ENCODE peak calls at places on chromosome 16, in six cellular contexts. One of them, this sample, is unnamed.
A peak's percentile ranks its signal among the peaks of the same experiment; 100 is the strongest.

GRCh38 chr16:80594756-80595155 is 54.0 kb downstream of the DYNLRB2 start:
- DNase-seq in psoas muscle: no peak
- DNase-seq in upper lobe of right lung: no peak
- DNase-seq in adrenal gland: no peak
- DNase-seq in prostate gland: no peak
- DNase-seq in body of pancreas: no peak
- DNase-seq in this sample: no peak

GRCh38 chr16:19135896-19136438 is 22.2 kb downstream of the ITPRIPL2 start:
- DNase-seq in adrenal gland: no peak
- DNase-seq in psoas muscle: no peak
- DNase-seq in upper lobe of right lung: no peak
- DNase-seq in prostate gland: peak; percentile 69
- DNase-seq in body of pancreas: no peak
- DNase-seq in this sample: no peak

GRCh38 chr16:56506941-56507340 is 12.9 kb downstream of the BBS2 start:
- DNase-seq in upper lobe of right lung: no peak
- DNase-seq in adrenal gland: no peak
- DNase-seq in body of pancreas: no peak
- DNase-seq in prostate gland: no peak
- DNase-seq in psoas muscle: no peak
- DNase-seq in this sample: no peak

GRCh38 chr16:1871974-1872635 is at the start of gene MEIOB:
- DNase-seq in psoas muscle: peak; percentile 35
- DNase-seq in adrenal gland: peak; percentile 41
- DNase-seq in upper lobe of right lung: peak; percentile 70
- DNase-seq in body of pancreas: peak; percentile 42
- DNase-seq in prostate gland: no peak
- DNase-seq in this sample: no peak

GRCh38 chr16:87723224-87723619 is 42.6 kb downstream of the KLHDC4 start:
- DNase-seq in prostate gland: no peak
- DNase-seq in psoas muscle: peak; percentile 51
- DNase-seq in adrenal gland: peak; percentile 94
- DNase-seq in upper lobe of right lung: peak; percentile 72
- DNase-seq in body of pancreas: peak; percentile 63
- DNase-seq in this sample: no peak

GRCh38 chr16:56848056-56848936 is 16.7 kb upstream of the SLC12A3 start:
- DNase-seq in upper lobe of right lung: peak; percentile 62
- DNase-seq in adrenal gland: peak; percentile 78
- DNase-seq in prostate gland: no peak
- DNase-seq in psoas muscle: peak; percentile 35
- DNase-seq in body of pancreas: peak; percentile 56
- DNase-seq in this sample: peak; percentile 37

GRCh38 chr16:66131895-66132294 is 234.6 kb upstream of the CDH5 start:
- DNase-seq in body of pancreas: no peak
- DNase-seq in psoas muscle: no peak
- DNase-seq in prostate gland: no peak
- DNase-seq in adrenal gland: no peak
- DNase-seq in upper lobe of right lung: no peak
- DNase-seq in this sample: no peak

GRCh38 chr16:17368951-17369350 is 101.8 kb downstream of the XYLT1 start:
- DNase-seq in adrenal gland: no peak
- DNase-seq in upper lobe of right lung: no peak
- DNase-seq in psoas muscle: no peak
- DNase-seq in body of pancreas: no peak
- DNase-seq in prostate gland: no peak
- DNase-seq in this sample: no peak

GRCh38 chr16:10594312-10594950 is 14.0 kb upstream of the EMP2 start:
- DNase-seq in adrenal gland: no peak
- DNase-seq in prostate gland: peak; percentile 89
- DNase-seq in psoas muscle: no peak
- DNase-seq in body of pancreas: no peak
- DNase-seq in upper lobe of right lung: peak; percentile 83
- DNase-seq in this sample: peak; percentile 70

GRCh38 chr16:65178151-65178550 is 56.3 kb upstream of the CDH11 start:
- DNase-seq in psoas muscle: no peak
- DNase-seq in upper lobe of right lung: no peak
- DNase-seq in adrenal gland: no peak
- DNase-seq in prostate gland: no peak
- DNase-seq in body of pancreas: no peak
- DNase-seq in this sample: no peak

GRCh38 chr16:71367243-71367976 is 8.9 kb downstream of the CALB2 start:
- DNase-seq in body of pancreas: peak; percentile 33
- DNase-seq in psoas muscle: peak; percentile 27
- DNase-seq in upper lobe of right lung: peak; percentile 68
- DNase-seq in prostate gland: no peak
- DNase-seq in adrenal gland: peak; percentile 72
- DNase-seq in this sample: no peak

GRCh38 chr16:80273635-80274538 is 266.9 kb upstream of the DYNLRB2 start:
- DNase-seq in psoas muscle: no peak
- DNase-seq in body of pancreas: no peak
- DNase-seq in prostate gland: no peak
- DNase-seq in upper lobe of right lung: no peak
- DNase-seq in adrenal gland: no peak
- DNase-seq in this sample: no peak

GRCh38 chr16:88856828-88857727 is at the start of the genes GALNS and TRAPPC2L:
- DNase-seq in upper lobe of right lung: peak; percentile 99
- DNase-seq in prostate gland: peak; percentile 98
- DNase-seq in psoas muscle: peak; percentile 99
- DNase-seq in body of pancreas: peak; percentile 99
- DNase-seq in adrenal gland: peak; percentile 99
- DNase-seq in this sample: peak; percentile 100

GRCh38 chr16:49431591-49432290 is 58.1 kb downstream of the C16orf78 start:
- DNase-seq in prostate gland: no peak
- DNase-seq in upper lobe of right lung: peak; percentile 26
- DNase-seq in psoas muscle: no peak
- DNase-seq in adrenal gland: no peak
- DNase-seq in body of pancreas: no peak
- DNase-seq in this sample: no peak
- H3K27me3 ChIP-seq in prostate gland: no peaks in the 10 kb centered on the region
- H3K27me3 ChIP-seq in upper lobe of right lung: no peaks in the 10 kb centered on the region
- H3K27me3 ChIP-seq in psoas muscle: no peaks in the 10 kb centered on the region
- H3K27me3 ChIP-seq in adrenal gland: no peaks in the 10 kb centered on the region
- H3K27me3 ChIP-seq in body of pancreas: no peaks in the 10 kb centered on the region
- H3K27me3 ChIP-seq in this sample: no peaks in the 10 kb centered on the region

GRCh38 chr16:48395375-48395774 is 10.2 kb upstream of the SIAH1 start:
- DNase-seq in upper lobe of right lung: no peak
- DNase-seq in adrenal gland: no peak
- DNase-seq in body of pancreas: peak; percentile 13
- DNase-seq in psoas muscle: no peak
- DNase-seq in prostate gland: no peak
- DNase-seq in this sample: no peak
- TF ChIP-seq CTCF in upper lobe of right lung: no peak
- TF ChIP-seq CTCF in adrenal gland: no peak
- TF ChIP-seq CTCF in body of pancreas: no peak
- TF ChIP-seq CTCF in psoas muscle: no peak
- TF ChIP-seq CTCF in prostate gland: no peak
- TF ChIP-seq CTCF in this sample: no peak

GRCh38 chr16:28053461-28053860 is 10.1 kb downstream of the GSG1L start:
- DNase-seq in psoas muscle: no peak
- DNase-seq in adrenal gland: no peak
- DNase-seq in prostate gland: no peak
- DNase-seq in upper lobe of right lung: no peak
- DNase-seq in body of pancreas: no peak
- DNase-seq in this sample: no peak

GRCh38 chr16:28052274-28053128 is 11.0 kb downstream of the GSG1L start:
- DNase-seq in adrenal gland: no peak
- DNase-seq in upper lobe of right lung: no peak
- DNase-seq in psoas muscle: no peak
- DNase-seq in body of pancreas: no peak
- DNase-seq in prostate gland: no peak
- DNase-seq in this sample: no peak

GRCh38 chr16:28051486-28051885 is 12.0 kb downstream of the GSG1L start:
- DNase-seq in psoas muscle: no peak
- DNase-seq in body of pancreas: no peak
- DNase-seq in upper lobe of right lung: no peak
- DNase-seq in prostate gland: no peak
- DNase-seq in adrenal gland: no peak
- DNase-seq in this sample: no peak
- H3K27me3 ChIP-seq in psoas muscle: no peaks in the 10 kb centered on the region
- H3K27me3 ChIP-seq in body of pancreas: no peaks in the 10 kb centered on the region
- H3K27me3 ChIP-seq in upper lobe of right lung: peaks cover 16% of the 10 kb centered on the region
- H3K27me3 ChIP-seq in prostate gland: no peaks in the 10 kb centered on the region
- H3K27me3 ChIP-seq in adrenal gland: no peaks in the 10 kb centered on the region
- H3K27me3 ChIP-seq in this sample: peaks cover 16% of the 10 kb centered on the region

DNA sequence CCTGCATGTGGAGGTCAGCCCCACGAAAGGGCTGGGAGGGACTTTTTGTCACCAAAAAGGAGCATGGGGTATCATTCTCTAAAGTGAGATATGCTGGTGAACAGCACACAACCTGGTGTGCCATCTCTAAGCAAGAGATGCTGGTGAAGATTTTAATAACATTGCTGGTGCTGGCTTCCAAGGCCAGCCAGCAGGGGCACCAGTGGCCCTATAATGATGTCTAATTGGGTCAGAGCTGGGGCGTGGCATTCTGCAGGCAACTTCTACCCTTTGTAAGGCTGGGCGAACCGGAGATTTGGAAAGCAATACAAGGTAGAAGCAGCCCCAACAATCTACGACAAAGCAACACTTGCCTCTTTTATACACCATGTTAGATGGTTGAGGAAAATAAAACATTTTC is 16.8 kb downstream of the SDR42E1 start:
- DNase-seq in body of pancreas: no peak
- DNase-seq in adrenal gland: no peak
- DNase-seq in upper lobe of right lung: no peak
- DNase-seq in psoas muscle: no peak
- DNase-seq in prostate gland: no peak
- DNase-seq in this sample: no peak
- TF ChIP-seq CTCF in body of pancreas: no peak
- TF ChIP-seq CTCF in adrenal gland: no peak
- TF ChIP-seq CTCF in upper lobe of right lung: no peak
- TF ChIP-seq CTCF in psoas muscle: no peak
- TF ChIP-seq CTCF in prostate gland: no peak
- TF ChIP-seq CTCF in this sample: no peak

DNA sequence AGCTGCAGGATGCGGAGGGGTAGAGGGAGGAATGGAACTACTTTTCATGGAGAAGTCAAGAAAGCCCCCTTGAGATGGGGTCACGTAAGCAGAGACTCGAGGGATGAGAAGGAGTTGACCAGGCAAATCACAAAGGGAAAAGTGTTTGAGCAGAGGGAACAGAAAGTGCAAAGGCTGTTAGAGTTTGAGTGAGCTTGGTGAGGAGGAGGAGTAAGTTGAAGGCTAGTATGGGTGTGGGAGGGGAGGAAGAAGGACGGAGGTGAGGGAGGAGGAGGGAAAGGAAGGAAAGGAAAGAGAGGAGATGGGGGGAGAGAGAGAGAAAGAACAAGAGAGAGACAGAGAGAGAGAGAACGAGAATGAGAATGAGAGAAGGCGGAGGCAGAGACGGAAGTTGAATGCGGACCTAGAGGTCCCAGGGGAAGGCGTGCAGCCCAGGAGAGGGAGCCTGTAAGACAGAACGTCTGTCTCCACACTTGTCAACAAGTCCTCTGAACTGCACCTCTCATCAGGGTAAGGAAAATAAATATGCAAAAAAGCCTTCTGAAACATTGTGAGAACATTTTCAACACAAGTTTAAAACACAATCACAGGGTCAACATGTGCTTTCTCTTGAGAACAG is 279.8 kb upstream of the EEF2KMT start:
- DNase-seq in psoas muscle: no peak
- DNase-seq in adrenal gland: no peak
- DNase-seq in prostate gland: no peak
- DNase-seq in body of pancreas: no peak
- DNase-seq in upper lobe of right lung: no peak
- DNase-seq in this sample: no peak
- H3K27me3 ChIP-seq in psoas muscle: no peaks in the 10 kb centered on the region
- H3K27me3 ChIP-seq in adrenal gland: no peaks in the 10 kb centered on the region
- H3K27me3 ChIP-seq in prostate gland: no peaks in the 10 kb centered on the region
- H3K27me3 ChIP-seq in body of pancreas: no peaks in the 10 kb centered on the region
- H3K27me3 ChIP-seq in upper lobe of right lung: peaks cover 6% of the 10 kb centered on the region
- H3K27me3 ChIP-seq in this sample: peaks cover 5% of the 10 kb centered on the region

DNA sequence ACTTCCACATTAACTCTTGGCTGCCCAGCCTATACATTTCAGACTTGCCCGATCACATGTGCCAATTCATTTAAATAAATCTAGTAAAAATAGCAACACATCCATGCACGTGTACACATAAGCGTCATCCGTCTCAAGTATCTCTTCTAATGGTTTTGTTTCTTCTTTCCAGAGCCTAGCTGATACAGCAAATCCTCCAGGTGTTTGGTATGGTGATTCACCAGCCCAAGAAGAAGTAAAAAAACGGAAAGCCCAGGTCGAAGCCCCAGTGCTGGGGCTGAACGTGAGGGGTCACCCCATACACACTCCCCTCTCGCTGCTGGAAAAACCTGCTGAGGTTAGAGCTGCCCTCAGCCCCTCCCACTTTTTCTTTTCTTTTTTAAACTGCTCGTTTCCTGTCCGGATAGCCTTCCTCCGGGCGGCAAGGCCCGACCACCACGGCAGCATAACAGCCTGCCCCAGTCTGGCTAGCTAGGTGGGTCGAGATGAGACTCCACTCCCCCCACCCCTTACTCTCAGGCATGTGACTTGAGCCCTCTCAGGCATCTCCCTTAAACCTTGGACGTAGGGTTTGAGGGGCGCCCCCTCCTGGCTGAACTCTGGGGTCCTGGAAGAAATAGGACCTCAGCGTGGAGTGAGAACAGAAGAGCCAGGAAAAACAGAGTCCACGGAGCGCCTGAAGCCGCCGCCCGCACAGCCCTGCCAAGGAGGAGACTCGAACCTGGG is 13.9 kb upstream of the OR1F1 start:
- DNase-seq in upper lobe of right lung: no peak
- DNase-seq in adrenal gland: no peak
- DNase-seq in prostate gland: no peak
- DNase-seq in psoas muscle: no peak
- DNase-seq in body of pancreas: no peak
- DNase-seq in this sample: no peak
- TF ChIP-seq CTCF in upper lobe of right lung: no peak
- TF ChIP-seq CTCF in adrenal gland: no peak
- TF ChIP-seq CTCF in prostate gland: no peak
- TF ChIP-seq CTCF in psoas muscle: no peak
- TF ChIP-seq CTCF in body of pancreas: no peak
- TF ChIP-seq CTCF in this sample: no peak

GRCh38 chr16:49101997-49102396 is 179.6 kb downstream of the CBLN1 start:
- DNase-seq in body of pancreas: no peak
- DNase-seq in prostate gland: no peak
- DNase-seq in adrenal gland: no peak
- DNase-seq in upper lobe of right lung: no peak
- DNase-seq in psoas muscle: no peak
- DNase-seq in this sample: no peak
- H3K27me3 ChIP-seq in body of pancreas: no peaks in the 10 kb centered on the region
- H3K27me3 ChIP-seq in prostate gland: no peaks in the 10 kb centered on the region
- H3K27me3 ChIP-seq in adrenal gland: no peaks in the 10 kb centered on the region
- H3K27me3 ChIP-seq in upper lobe of right lung: no peaks in the 10 kb centered on the region
- H3K27me3 ChIP-seq in psoas muscle: no peaks in the 10 kb centered on the region
- H3K27me3 ChIP-seq in this sample: no peaks in the 10 kb centered on the region

GRCh38 chr16:287298-287811 is 4.4 kb downstream of the PDIA2 start:
- DNase-seq in upper lobe of right lung: no peak
- DNase-seq in psoas muscle: no peak
- DNase-seq in body of pancreas: peak; percentile 60
- DNase-seq in adrenal gland: no peak
- DNase-seq in prostate gland: no peak
- DNase-seq in this sample: no peak
- TF ChIP-seq CTCF in upper lobe of right lung: no peak
- TF ChIP-seq CTCF in psoas muscle: no peak
- TF ChIP-seq CTCF in body of pancreas: peak; percentile 55
- TF ChIP-seq CTCF in adrenal gland: no peak
- TF ChIP-seq CTCF in prostate gland: no peak
- TF ChIP-seq CTCF in this sample: no peak